ENCODE peak calls at places on chromosomes 2 and 18, in five cellular contexts. X, G, H, Y and E are unnamed samples.

GRCh38 chr2:189629553-189630453 is 31.5 kb upstream of the ASNSD1 start:
- DNase-seq in Y (no peak), G (no peak), H (no peak), X (no peak), E (no peak)

GRCh38 chr2:179612591-179613298 is 248.7 kb downstream of the ZNF385B start:
- DNase-seq in Y (no peak), H (no peak), X (no peak), G (no peak), E (no peak)

GRCh38 chr2:210287301-210287700 is 27.7 kb downstream of the MYL1 start:
- DNase-seq in Y (no peak), H (no peak), X (no peak), G (no peak), E (no peak)

GRCh38 chr2:158777077-158777476 is 18.0 kb upstream of the DAPL1 start:
- DNase-seq in X (no peak), H (no peak), G (no peak), Y (no peak), E (no peak)

GRCh38 chr2:86337235-86338099 is at the start of gene REEP1:
- DNase-seq in G (peak), X (no peak), Y (peak), H (peak), E (no peak)

GRCh38 chr2:174972924-174973323 is 32.3 kb downstream of the CHN1 start:
- DNase-seq in Y (no peak), G (no peak), H (no peak), X (peak), E (no peak)

GRCh38 chr2:95530734-95531133 is 46.2 kb upstream of the TRIM43B start:
- DNase-seq in G (no peak), Y (no peak), H (no peak), X (no peak), E (no peak)

GRCh38 chr2:155965415-155966070 is 367.0 kb downstream of the NR4A2 start:
- DNase-seq in X (no peak), H (no peak), G (no peak), Y (no peak), E (no peak)

GRCh38 chr2:70668432-70668831 is 99.6 kb downstream of the ADD2 start:
- DNase-seq in H (no peak), G (no peak), X (no peak), Y (no peak), E (no peak)

GRCh38 chr2:219253753-219254589 is at the start of gene TUBA4A:
- DNase-seq in X (peak), G (peak), Y (peak), H (peak), E (peak)

GRCh38 chr2:150916434-150916833 is 345.2 kb downstream of the RBM43 start:
- DNase-seq in Y (no peak), H (no peak), G (no peak), X (no peak), E (no peak)

GRCh38 chr2:240812301-240812680 is 7.7 kb downstream of the KIF1A start:
- DNase-seq in Y (no peak), H (no peak), X (no peak), G (peak), E (peak)

GRCh38 chr2:69306612-69306896 is 80.5 kb downstream of the GFPT1 start:
- DNase-seq in H (no peak), Y (no peak), G (no peak), X (no peak), E (no peak)

GRCh38 chr2:127770973-127771735 is 39.8 kb downstream of the WDR33 start:
- DNase-seq in Y (no peak), X (peak), H (no peak), G (no peak), E (no peak)

GRCh38 chr18:13260927-13261471 is 42.4 kb downstream of the LDLRAD4 start:
- DNase-seq in G (no peak), H (no peak), X (no peak), Y (no peak), E (no peak)

GRCh38 chr18:75384144-75384543 is 43.4 kb downstream of the SMIM21 start:
- DNase-seq in X (no peak), H (no peak), G (no peak), Y (no peak), E (no peak)

GRCh38 chr18:49849331-49850217 is 36.2 kb upstream of the ACAA2 start:
- DNase-seq in H (peak), Y (no peak), G (peak), X (peak), E (peak)
- TF ChIP-seq EP300 in H (no peak), Y (peak), G (no peak), X (no peak), E (peak)

GRCh38 chr2:207334631-207335371 is 169.1 kb upstream of the KLF7 start:
- DNase-seq in G (peak), H (peak), X (peak), Y (no peak), E (peak)
- TF ChIP-seq EP300 in G (peak), H (peak), X (peak), Y (no peak), E (peak)

GRCh38 chr18:43830303-43830702 is 553.0 kb upstream of the SYT4 start:
- DNase-seq in X (no peak), G (no peak), Y (no peak), H (no peak), E (no peak)

GRCh38 chr18:43826215-43826614 is 548.9 kb upstream of the SYT4 start:
- DNase-seq in X (no peak), H (no peak), G (no peak), Y (no peak), E (no peak)

GRCh38 chr18:43830905-43831304 is 553.6 kb upstream of the SYT4 start:
- DNase-seq in X (no peak), H (no peak), Y (no peak), G (no peak), E (no peak)
- TF ChIP-seq EP300 in X (no peak), H (no peak), Y (no peak), G (no peak), E (no peak)

GRCh38 chr2:238425979-238426567 is 654 bp upstream of the ASB1 start:
- DNase-seq in H (peak), Y (peak), G (peak), X (peak), E (no peak)

GRCh38 chr2:238424313-238424700 is 2.4 kb upstream of the ASB1 start:
- DNase-seq in G (peak), H (no peak), X (no peak), Y (no peak), E (no peak)

GRCh38 chr2:238426568-238427434 is at the start of gene ASB1:
- DNase-seq in Y (peak), H (peak), X (peak), G (peak), E (peak)

GRCh38 chr2:238423561-238424312 is 3.0 kb upstream of the ASB1 start:
- DNase-seq in Y (no peak), G (peak), H (no peak), X (no peak), E (no peak)

DNA sequence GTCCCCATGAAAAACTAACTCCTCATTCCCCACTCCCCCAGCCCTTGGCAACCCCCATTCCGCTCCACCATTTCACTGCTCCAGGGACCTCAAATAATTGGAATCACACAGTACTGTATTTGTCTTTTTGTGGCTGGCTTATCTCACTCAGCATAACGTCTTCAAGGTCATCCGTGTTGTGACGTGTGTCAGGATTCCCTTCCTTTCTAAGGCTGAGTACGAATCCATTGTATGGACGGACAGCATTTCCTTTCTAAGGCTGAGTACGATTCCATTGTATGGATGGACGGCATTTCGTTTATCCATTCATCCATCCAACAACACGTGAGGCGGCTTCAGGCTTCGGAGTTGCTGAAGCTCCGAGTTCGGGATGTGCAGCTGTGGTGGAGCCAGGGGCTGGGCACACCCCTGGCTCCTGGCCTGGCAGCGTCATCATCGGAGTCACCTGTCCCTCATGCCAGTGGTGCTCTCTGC is 1.2 kb upstream of the ASB1 start:
- DNase-seq in G (peak), Y (no peak), X (no peak), H (no peak), E (peak)
- TF ChIP-seq EP300 in G (no peak), Y (no peak), X (no peak), H (no peak), E (no peak)

DNA sequence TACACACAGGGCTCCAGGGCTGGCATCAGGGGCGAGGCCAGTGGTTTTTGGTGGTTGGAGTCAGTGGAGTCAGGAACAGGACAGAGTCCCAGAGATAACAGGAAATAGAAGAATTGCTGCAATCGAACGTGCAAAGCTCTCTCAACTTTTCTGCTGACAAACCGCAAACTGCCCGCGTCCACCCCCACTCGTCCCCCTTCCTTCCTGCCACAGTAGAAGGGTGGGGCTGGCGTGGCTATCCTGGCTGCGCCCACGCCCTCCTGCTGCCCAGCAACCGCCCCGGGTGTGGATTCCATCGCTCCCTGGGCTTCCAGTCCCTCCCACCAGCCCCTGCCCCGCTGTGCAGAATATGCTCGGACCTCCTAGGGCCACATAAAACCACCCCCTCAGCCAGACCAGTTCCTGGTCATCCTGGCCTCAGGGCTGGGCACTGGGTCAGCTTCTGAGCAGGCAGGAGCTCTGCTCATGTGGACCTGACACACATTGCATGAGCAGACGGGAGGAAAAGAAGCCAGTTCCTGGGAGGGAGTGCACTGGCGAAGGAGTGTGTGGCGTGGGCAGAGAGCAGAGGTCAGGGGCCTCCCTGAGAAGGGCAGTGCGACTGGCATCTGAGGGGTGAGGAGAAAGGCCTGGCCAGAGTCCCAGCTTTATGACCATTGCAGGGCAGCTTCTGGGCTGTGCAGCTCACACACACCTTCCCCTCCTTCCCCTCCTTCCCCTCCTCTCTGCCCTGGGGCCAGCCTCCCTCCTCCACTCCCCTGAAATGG is 85.4 kb upstream of the ATG16L1 start:
- DNase-seq in H (no peak), G (peak), X (peak), Y (peak), E (peak)
- TF ChIP-seq EP300 in H (no peak), G (no peak), X (no peak), Y (no peak), E (no peak)

DNA sequence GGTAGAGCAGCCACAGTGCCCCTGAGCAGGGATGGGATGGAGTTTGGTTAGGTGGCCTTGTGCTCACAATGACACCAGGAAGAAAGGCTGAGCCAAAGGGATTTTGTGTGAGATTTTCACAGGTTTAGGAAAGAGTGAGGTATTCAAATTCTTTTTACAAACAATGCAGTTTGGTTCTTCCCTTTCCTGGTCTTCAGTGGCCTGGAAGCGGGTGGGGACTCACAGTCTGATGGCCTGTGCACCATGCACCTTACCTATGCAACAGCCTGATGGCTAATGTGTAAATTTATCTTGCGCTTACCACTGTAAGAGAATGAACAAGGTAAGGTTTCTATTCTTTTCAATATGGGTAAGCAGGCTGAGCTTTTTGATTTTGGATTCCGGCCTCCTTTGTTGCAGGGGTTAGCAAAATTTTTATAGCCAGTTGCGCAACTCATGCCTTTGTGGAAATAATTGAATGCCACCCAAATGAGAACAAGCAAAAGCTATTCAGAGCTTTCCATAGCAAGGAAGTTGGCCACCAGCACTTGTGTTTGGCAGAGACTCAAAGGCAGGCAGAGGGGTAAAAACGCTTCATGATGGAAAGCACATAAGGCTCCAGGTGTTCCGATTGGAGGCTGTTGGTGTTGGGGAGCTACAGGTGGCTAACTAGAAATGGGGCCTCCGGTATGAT is 23.8 kb upstream of the IL1R2 start:
- DNase-seq in X (no peak), G (peak), Y (no peak), H (no peak), E (no peak)
- TF ChIP-seq EP300 in X (no peak), G (no peak), Y (no peak), H (no peak), E (no peak)

GRCh38 chr2:21095178-21095577 is 28.6 kb upstream of the TDRD15 start:
- DNase-seq in Y (no peak), H (no peak), G (no peak), X (no peak), E (no peak)

GRCh38 chr2:21095714-21096113 is 28.1 kb upstream of the TDRD15 start:
- DNase-seq in Y (no peak), X (no peak), H (no peak), G (no peak), E (no peak)

GRCh38 chr2:21097331-21097730 is 26.4 kb upstream of the TDRD15 start:
- DNase-seq in G (no peak), X (no peak), H (no peak), Y (no peak), E (no peak)

GRCh38 chr2:21098294-21098693 is 25.5 kb upstream of the TDRD15 start:
- DNase-seq in X (no peak), H (no peak), Y (no peak), G (no peak), E (no peak)

DNA sequence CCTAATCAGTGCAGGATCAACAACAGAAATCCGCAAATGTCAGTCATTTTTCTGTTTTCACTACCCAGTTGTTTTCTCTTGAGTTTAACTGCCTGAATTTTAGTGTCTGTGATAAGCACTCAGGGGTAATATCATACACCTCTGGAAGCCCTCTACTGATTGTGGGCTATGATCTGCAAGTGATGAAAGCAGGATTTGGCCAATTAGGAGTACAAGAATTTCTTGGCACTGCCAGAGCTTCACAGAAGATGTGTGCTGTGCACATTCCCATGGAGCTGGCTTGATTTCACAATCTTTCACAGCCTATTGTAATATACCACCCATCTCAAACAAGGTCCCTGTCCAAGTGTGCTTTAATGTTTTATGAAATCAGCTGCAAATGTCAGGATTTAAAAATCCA is 27.3 kb upstream of the TDRD15 start:
- DNase-seq in Y (no peak), G (no peak), H (no peak), X (no peak), E (no peak)
- TF ChIP-seq EP300 in Y (no peak), G (no peak), H (no peak), X (no peak), E (no peak)

DNA sequence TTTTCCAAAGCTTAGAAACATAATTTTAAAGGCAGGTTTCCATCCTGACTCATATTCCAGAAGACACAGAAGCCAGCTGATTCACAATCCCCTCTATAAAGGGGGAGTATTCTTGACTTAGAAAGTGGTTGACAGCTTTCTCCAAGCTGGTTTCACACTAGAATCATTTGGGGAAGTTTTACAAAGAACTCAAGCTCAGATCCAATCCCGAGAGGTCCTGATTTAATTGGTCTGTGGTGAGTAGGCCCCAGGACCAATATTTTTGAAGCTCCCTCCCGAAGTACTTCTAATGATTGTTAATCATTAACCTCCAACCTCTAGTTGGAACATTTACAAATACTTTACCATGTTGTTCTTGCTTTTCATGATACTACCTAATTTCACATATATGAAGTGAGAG is 184.1 kb downstream of the DLGAP1 start:
- DNase-seq in X (no peak), Y (no peak), H (no peak), G (no peak), E (no peak)
- TF ChIP-seq EP300 in X (no peak), Y (no peak), H (no peak), G (no peak), E (no peak)

GRCh38 chr2:38440655-38441054 is 63.6 kb upstream of the ATL2 start:
- DNase-seq in X (no peak), G (no peak), H (no peak), Y (no peak), E (no peak)
- TF ChIP-seq EP300 in X (no peak), G (no peak), H (no peak), Y (no peak), E (no peak)

GRCh38 chr2:16664052-16664731 is 1.4 kb downstream of the CYRIA start:
- DNase-seq in G (no peak), H (peak), Y (peak), X (peak), E (peak)

GRCh38 chr2:16666453-16666801 is 793 bp upstream of the CYRIA start:
- DNase-seq in G (no peak), Y (no peak), H (no peak), X (no peak), E (no peak)

GRCh38 chr2:16664809-16665745 is 557 bp downstream of the CYRIA start:
- DNase-seq in H (no peak), X (no peak), Y (no peak), G (no peak), E (no peak)

GRCh38 chr2:16663121-16663905 is 2.3 kb downstream of the CYRIA start:
- DNase-seq in X (no peak), G (no peak), H (no peak), Y (no peak), E (no peak)

DNA sequence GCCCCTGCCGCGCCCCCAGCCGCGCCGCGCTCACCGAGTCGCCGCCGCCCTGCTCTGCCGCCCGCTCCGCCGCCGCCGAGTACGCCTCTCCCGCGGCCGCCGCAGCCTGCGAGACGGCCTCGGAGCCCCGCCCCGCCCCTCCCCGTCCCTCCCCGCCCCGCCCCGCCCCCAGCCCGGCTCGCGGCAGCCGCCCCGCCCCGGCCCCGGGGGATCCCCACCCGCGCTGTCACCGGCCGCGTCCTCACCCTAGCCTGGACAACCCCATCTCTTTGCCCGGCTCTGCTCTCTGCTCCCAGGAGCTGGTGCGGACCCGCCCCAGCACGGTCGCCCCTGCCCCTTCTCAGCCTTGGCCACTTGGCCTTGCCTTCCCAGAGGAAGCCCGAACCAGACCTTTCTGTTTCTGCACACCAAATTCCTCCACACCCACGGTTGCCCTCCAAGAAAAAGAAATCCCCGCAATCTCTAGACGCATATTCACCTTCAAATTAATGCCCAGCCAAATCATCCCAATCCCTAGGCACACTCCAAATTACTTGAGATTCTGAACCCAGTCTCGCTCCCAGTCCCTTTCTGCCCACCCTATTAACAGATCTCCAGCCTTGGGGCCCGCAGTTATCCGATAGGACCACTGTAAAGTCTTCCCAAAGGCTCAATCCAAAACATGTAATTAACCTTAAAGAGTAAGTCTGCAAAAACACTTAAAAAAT is at the start of gene CYRIA:
- DNase-seq in H (peak), X (no peak), Y (peak), G (peak), E (peak)
- TF ChIP-seq EP300 in H (no peak), X (no peak), Y (no peak), G (no peak), E (no peak)